ENCODE peak calls at places on chromosomes 12 and 14, in ten cellular contexts. G, I, A, P, K, H, W, M, J and D are unnamed samples.

GRCh38 chr14:76193696-76194095 is 42.0 kb downstream of the GPATCH2L start:
- DNase-seq in G (no peak), I (no peak), A (no peak), P (no peak), K (no peak), H (no peak), W (no peak), M (no peak), J (no peak), D (no peak)

GRCh38 chr12:48296586-48297396 is 53.9 kb downstream of the ZNF641 start:
- DNase-seq in G (peak; percentile 69), I (peak; percentile 83), A (peak; percentile 24), P (peak; percentile 40), K (peak; percentile 78), H (peak; percentile 59), W (peak; percentile 11), M (peak; percentile 12), J (no peak), D (peak; percentile 64)

GRCh38 chr12:1131811-1132224 is 140.8 kb downstream of the ERC1 start:
- DNase-seq in G (peak; percentile 77), I (no peak), A (no peak), P (no peak), K (no peak), H (no peak), W (no peak), M (no peak), J (no peak), D (no peak)

GRCh38 chr14:100524233-100524932 is 62.8 kb downstream of the BEGAIN start:
- DNase-seq in G (no peak), I (no peak), A (no peak), P (no peak), K (peak; percentile 1), H (no peak), W (no peak), M (no peak), J (no peak), D (peak; percentile 5)

GRCh38 chr12:9363145-9363544 is 154.9 kb upstream of the PZP start:
- DNase-seq in G (no peak), I (no peak), A (no peak), P (no peak), K (no peak), H (no peak), W (no peak), M (no peak), J (no peak), D (peak; percentile 48)

GRCh38 chr12:128754275-128754674 is 69.5 kb downstream of the SLC15A4 start:
- DNase-seq in G (no peak), I (no peak), A (no peak), P (no peak), K (no peak), H (no peak), W (no peak), M (no peak), J (no peak), D (peak; percentile 9)

GRCh38 chr14:51953996-51954395 is 35.4 kb upstream of the RTRAF start:
- DNase-seq in G (no peak), I (no peak), A (no peak), P (no peak), K (no peak), H (no peak), W (no peak), M (no peak), J (peak; percentile 57), D (no peak)

GRCh38 chr12:67419810-67420209 is 150.7 kb downstream of the CAND1 start:
- DNase-seq in G (no peak), I (no peak), A (no peak), P (no peak), K (no peak), H (no peak), W (no peak), M (no peak), J (peak; percentile 64), D (no peak)

GRCh38 chr12:67425394-67425793 is 156.2 kb downstream of the CAND1 start:
- DNase-seq in G (no peak), I (no peak), A (no peak), P (no peak), K (no peak), H (no peak), W (no peak), M (no peak), J (no peak), D (no peak)